ENCODE peak calls at places on chromosome 19, in four cellular contexts. One of them, this sample, is unnamed.

GRCh38 chr19:13902993-13903555 is 2.8 kb downstream of the BRME1 start:
- DNase-seq in stomach: no peak
- DNase-seq in uterus: no peak
- DNase-seq in left ventricle myocardium inferior: no peak
- DNase-seq in this sample: no peak

GRCh38 chr19:10334340-10335148 is 1.2 kb upstream of the RAVER1 start:
- DNase-seq in stomach: peak
- DNase-seq in uterus: peak
- DNase-seq in left ventricle myocardium inferior: peak
- DNase-seq in this sample: peak

GRCh38 chr19:30358821-30359580 is 13.2 kb upstream of the ZNF536 start:
- DNase-seq in stomach: peak
- DNase-seq in uterus: no peak
- DNase-seq in left ventricle myocardium inferior: no peak
- DNase-seq in this sample: no peak

GRCh38 chr19:43762814-43763213 is 8.1 kb upstream of the SMG9 start:
- DNase-seq in stomach: no peak
- DNase-seq in uterus: no peak
- DNase-seq in left ventricle myocardium inferior: no peak
- DNase-seq in this sample: no peak

GRCh38 chr19:13717194-13717643 is 47.1 kb upstream of the MRI1 start:
- DNase-seq in stomach: no peak
- DNase-seq in uterus: no peak
- DNase-seq in left ventricle myocardium inferior: no peak
- DNase-seq in this sample: no peak

GRCh38 chr19:16661480-16662034 is 618 bp downstream of the TMEM38A start:
- DNase-seq in stomach: peak
- DNase-seq in uterus: peak
- DNase-seq in left ventricle myocardium inferior: peak
- DNase-seq in this sample: peak

GRCh38 chr19:10861118-10861651 is 10.2 kb upstream of the CARM1 start:
- DNase-seq in stomach: peak
- DNase-seq in uterus: no peak
- DNase-seq in left ventricle myocardium inferior: no peak
- DNase-seq in this sample: no peak

GRCh38 chr19:46412983-46413261 is 442 bp downstream of the CCDC8 start:
- DNase-seq in stomach: no peak
- DNase-seq in uterus: no peak
- DNase-seq in left ventricle myocardium inferior: no peak
- DNase-seq in this sample: no peak

GRCh38 chr19:35013047-35013819 is 13.1 kb downstream of the GRAMD1A start:
- DNase-seq in stomach: peak
- DNase-seq in uterus: peak
- DNase-seq in left ventricle myocardium inferior: peak
- DNase-seq in this sample: peak
- TF ChIP-seq CTCF in stomach: peak
- TF ChIP-seq CTCF in uterus: peak
- TF ChIP-seq CTCF in left ventricle myocardium inferior: peak
- TF ChIP-seq CTCF in this sample: peak

GRCh38 chr19:51417807-51418152 is 338 bp upstream of the SIGLEC10 start:
- DNase-seq in stomach: no peak
- DNase-seq in uterus: no peak
- DNase-seq in left ventricle myocardium inferior: no peak
- DNase-seq in this sample: no peak
- H3K27ac ChIP-seq in stomach: no peak
- H3K27ac ChIP-seq in uterus: no peak
- H3K27ac ChIP-seq in left ventricle myocardium inferior: no peak
- H3K27ac ChIP-seq in this sample: no peak

GRCh38 chr19:4712771-4713170 is 10.9 kb downstream of the DPP9 start:
- DNase-seq in stomach: no peak
- DNase-seq in uterus: no peak
- DNase-seq in left ventricle myocardium inferior: peak
- DNase-seq in this sample: peak

GRCh38 chr19:4713384-4713951 is 10.2 kb downstream of the DPP9 start:
- DNase-seq in stomach: peak
- DNase-seq in uterus: peak
- DNase-seq in left ventricle myocardium inferior: peak
- DNase-seq in this sample: peak

GRCh38 chr19:4711211-4711610 is 12.4 kb downstream of the DPP9 start:
- DNase-seq in stomach: no peak
- DNase-seq in uterus: no peak
- DNase-seq in left ventricle myocardium inferior: no peak
- DNase-seq in this sample: no peak

GRCh38 chr19:4715529-4716221 is 8.0 kb downstream of the DPP9 start:
- DNase-seq in stomach: peak
- DNase-seq in uterus: no peak
- DNase-seq in left ventricle myocardium inferior: no peak
- DNase-seq in this sample: no peak

GRCh38 chr19:4714016-4714415 is 9.6 kb downstream of the DPP9 start:
- DNase-seq in stomach: no peak
- DNase-seq in uterus: no peak
- DNase-seq in left ventricle myocardium inferior: no peak
- DNase-seq in this sample: no peak
- H3K4me3 ChIP-seq in stomach: no peak
- H3K4me3 ChIP-seq in uterus: no peak
- H3K4me3 ChIP-seq in left ventricle myocardium inferior: peak
- H3K4me3 ChIP-seq in this sample: no peak

GRCh38 chr19:5124111-5124855 is 155.4 kb downstream of the KDM4B start:
- DNase-seq in stomach: no peak
- DNase-seq in uterus: no peak
- DNase-seq in left ventricle myocardium inferior: no peak
- DNase-seq in this sample: no peak

GRCh38 chr19:5122121-5122400 is 153.1 kb downstream of the KDM4B start:
- DNase-seq in stomach: no peak
- DNase-seq in uterus: no peak
- DNase-seq in left ventricle myocardium inferior: no peak
- DNase-seq in this sample: no peak

GRCh38 chr19:5123646-5124045 is 154.7 kb downstream of the KDM4B start:
- DNase-seq in stomach: no peak
- DNase-seq in uterus: no peak
- DNase-seq in left ventricle myocardium inferior: no peak
- DNase-seq in this sample: no peak

GRCh38 chr19:5121286-5122120 is 152.6 kb downstream of the KDM4B start:
- DNase-seq in stomach: no peak
- DNase-seq in uterus: no peak
- DNase-seq in left ventricle myocardium inferior: no peak
- DNase-seq in this sample: no peak

DNA sequence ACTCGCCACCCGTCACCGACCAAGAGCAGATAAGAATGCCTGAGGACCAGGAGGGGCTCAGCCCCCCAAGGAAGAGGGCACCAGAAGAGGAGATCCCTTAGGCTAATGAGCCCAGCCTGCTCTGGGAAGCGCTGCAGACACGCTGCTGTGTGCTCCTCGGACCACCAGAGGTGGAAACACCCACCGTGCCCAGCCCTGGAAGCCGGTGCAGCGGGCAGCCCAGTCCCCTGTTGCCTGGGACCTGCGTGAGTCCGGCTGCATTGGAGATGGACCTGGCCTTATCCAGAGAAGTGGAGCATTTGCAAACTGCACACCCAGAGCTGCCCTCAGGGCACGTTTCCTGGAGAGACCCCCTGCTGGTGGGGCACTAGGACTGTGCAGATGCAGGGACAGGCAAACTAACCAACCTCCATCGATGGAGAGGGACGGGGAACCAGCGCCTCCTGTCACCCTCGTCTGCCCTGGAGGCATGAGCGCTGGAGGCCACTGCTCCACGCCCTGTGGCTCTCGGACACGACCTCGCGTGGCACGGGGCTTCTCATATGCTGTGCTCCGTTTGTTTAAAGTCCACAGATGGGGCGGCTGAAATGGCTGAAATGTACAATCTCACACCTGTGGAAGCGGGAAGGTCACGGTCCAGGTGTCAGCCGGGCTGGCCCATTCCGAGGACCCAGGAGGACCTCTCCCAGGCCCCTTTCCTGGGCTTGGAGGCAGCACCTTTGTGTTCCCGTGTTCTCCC is 153.9 kb downstream of the KDM4B start:
- DNase-seq in stomach: no peak
- DNase-seq in uterus: no peak
- DNase-seq in left ventricle myocardium inferior: no peak
- DNase-seq in this sample: no peak
- TF ChIP-seq CTCF in stomach: no peak
- TF ChIP-seq CTCF in uterus: no peak
- TF ChIP-seq CTCF in left ventricle myocardium inferior: no peak
- TF ChIP-seq CTCF in this sample: no peak

This sample was measured in gastrocnemius medialis.